ENCODE peak calls at places on chromosome 13, in eight cellular contexts. T, V, U, L, R, O, E and S are unnamed samples. For H3K4me1, the result is how much of the 10 kb centered on the place peaks cover.

GRCh38 chr13:93023929-93024328 is 202.7 kb upstream of the GPC6 start:
- DNase-seq in T (no peak), U (no peak), E (no peak), R (no peak), L (no peak), O (no peak), V (no peak), S (no peak)

GRCh38 chr13:74464656-74465055 is 330.5 kb upstream of the KLF12 start:
- DNase-seq in O (no peak), V (no peak), L (no peak), T (no peak), U (no peak), R (no peak), E (no peak), S (no peak)

GRCh38 chr13:59846845-59847620 is 316.7 kb downstream of the DIAPH3 start:
- DNase-seq in T (no peak), R (no peak), U (no peak), L (no peak), V (no peak), E (no peak), O (no peak), S (no peak)

GRCh38 chr13:99004931-99005330 is 27.1 kb upstream of the DOCK9 start:
- DNase-seq in E (no peak), O (no peak), L (no peak), U (no peak), R (no peak), T (no peak), V (no peak), S (no peak)

GRCh38 chr13:85772379-85772778 is 26.8 kb downstream of the SLITRK6 start:
- DNase-seq in O (no peak), E (peak), U (no peak), T (no peak), R (no peak), L (no peak), V (no peak), S (no peak)

GRCh38 chr13:90055121-90055520 is 1292.4 kb upstream of the MIR17HG start:
- DNase-seq in U (no peak), O (no peak), L (no peak), T (no peak), R (no peak), V (no peak), E (no peak), S (no peak)

GRCh38 chr13:105774739-105775460 is 760.6 kb downstream of the EFNB2 start:
- DNase-seq in L (peak), T (no peak), V (no peak), U (no peak), O (no peak), E (peak), R (no peak), S (no peak)

GRCh38 chr13:76711515-76712182 is 174.6 kb downstream of the KCTD12 start:
- DNase-seq in O (no peak), L (no peak), V (no peak), U (no peak), E (no peak), T (peak), R (no peak), S (no peak)

GRCh38 chr13:90032841-90033493 is 1314.5 kb upstream of the MIR17HG start:
- DNase-seq in R (no peak), T (no peak), O (no peak), E (no peak), L (peak), U (no peak), V (no peak), S (no peak)

GRCh38 chr13:75550159-75550567 is 572 bp downstream of the UCHL3 start:
- DNase-seq in V (no peak), T (peak), U (no peak), L (no peak), R (no peak), O (no peak), E (peak), S (peak)

GRCh38 chr13:47639716-47640447 is 361.2 kb downstream of the SUCLA2 start:
- DNase-seq in U (no peak), V (no peak), R (no peak), T (no peak), E (no peak), O (no peak), L (no peak), S (no peak)

GRCh38 chr13:29270536-29271045 is 324.9 kb downstream of the SLC7A1 start:
- DNase-seq in L (no peak), R (no peak), O (no peak), V (no peak), T (no peak), E (no peak), U (no peak), S (no peak)

GRCh38 chr13:110503037-110503901 is 58.3 kb downstream of the RAB20 start:
- DNase-seq in V (no peak), L (no peak), U (no peak), E (no peak), R (no peak), O (no peak), T (no peak), S (no peak)

GRCh38 chr13:112096959-112097358 is 30.0 kb downstream of the SOX1 start:
- DNase-seq in U (no peak), O (no peak), L (no peak), R (no peak), E (no peak), V (no peak), T (no peak), S (no peak)

GRCh38 chr13:33611016-33611805 is 206.7 kb upstream of the RFC3 start:
- DNase-seq in T (peak), V (no peak), L (no peak), E (peak), R (no peak), U (peak), O (peak), S (peak)

GRCh38 chr13:73984949-73985691 is 149.1 kb downstream of the KLF12 start:
- DNase-seq in U (no peak), T (no peak), O (no peak), L (peak), E (no peak), R (peak), V (peak), S (no peak)

GRCh38 chr13:111398196-111398595 is 77.8 kb downstream of the TEX29 start:
- DNase-seq in V (no peak), U (no peak), T (no peak), R (no peak), O (no peak), E (no peak), L (peak), S (no peak)

GRCh38 chr13:37202264-37202663 is 96.8 kb upstream of the CSNK1A1L start:
- DNase-seq in V (no peak), R (no peak), T (no peak), L (no peak), U (no peak), O (no peak), E (no peak), S (no peak)

GRCh38 chr13:106649495-106649894 is 81.6 kb upstream of the ARGLU1 start:
- DNase-seq in O (no peak), U (no peak), V (no peak), R (no peak), T (no peak), L (no peak), E (no peak), S (no peak)

GRCh38 chr13:86572115-86572514 is 772.9 kb upstream of the SLITRK6 start:
- DNase-seq in T (no peak), L (no peak), O (no peak), U (no peak), R (no peak), V (no peak), E (no peak), S (no peak)

GRCh38 chr13:76596216-76596615 is 290.0 kb downstream of the KCTD12 start:
- DNase-seq in V (no peak), R (no peak), U (no peak), O (no peak), T (no peak), E (no peak), L (no peak), S (no peak)

GRCh38 chr13:32587774-32588165 is 1.5 kb downstream of the PDS5B start:
- DNase-seq in V (no peak), L (no peak), O (no peak), R (no peak), E (peak), T (no peak), U (no peak), S (no peak)

GRCh38 chr13:91247768-91248167 is 99.7 kb upstream of the MIR17HG start:
- DNase-seq in R (no peak), U (no peak), V (no peak), L (no peak), T (no peak), O (no peak), E (no peak), S (no peak)

GRCh38 chr13:100490692-100491091 is 97.9 kb downstream of the GGACT start:
- DNase-seq in R (no peak), U (no peak), O (no peak), L (peak), T (no peak), V (no peak), E (no peak), S (peak)

GRCh38 chr13:47112205-47112896 is 215.5 kb upstream of the HTR2A start:
- DNase-seq in V (no peak), E (no peak), R (no peak), L (peak), T (no peak), O (no peak), U (no peak), S (no peak)

GRCh38 chr13:103607995-103608394 is 541.8 kb upstream of the SLC10A2 start:
- DNase-seq in L (no peak), R (no peak), E (no peak), U (no peak), O (no peak), V (no peak), T (no peak), S (no peak)

GRCh38 chr13:77779461-77780272 is 82.2 kb downstream of the SLAIN1 start:
- DNase-seq in L (peak), E (peak), O (no peak), V (no peak), R (no peak), T (no peak), U (no peak), S (peak)

DNA sequence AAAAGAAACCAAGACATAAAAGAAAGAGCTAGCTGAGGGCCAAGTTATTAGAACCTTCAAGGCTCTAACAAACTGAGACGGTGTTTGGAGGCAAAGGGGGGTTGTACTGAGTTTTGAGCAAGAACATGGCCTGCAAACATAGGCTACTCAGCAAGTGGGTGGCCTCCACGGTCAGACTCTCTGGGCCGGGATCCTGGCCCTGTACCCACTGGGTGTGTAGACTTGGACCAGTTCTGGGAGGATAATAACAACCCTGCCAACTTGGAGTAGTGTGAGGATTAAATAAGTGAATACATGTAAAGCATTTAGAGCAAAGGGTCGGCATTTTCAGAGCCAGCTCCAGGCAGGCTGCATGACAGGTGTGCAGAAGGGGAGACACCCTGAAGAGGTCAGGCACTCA is 56.1 kb upstream of the TNFRSF19 start:
- DNase-seq in V (no peak), T (no peak), U (no peak), L (no peak), E (no peak), R (no peak), O (no peak), S (no peak)
- H3K4me1 ChIP-seq in V (under half), T (under half), U (under half), L (under half), E (under half), R (under half), O (under half), S (under half)

GRCh38 chr13:41132512-41133152 is at the start of gene KBTBD6:
- DNase-seq in E (peak), L (peak), U (peak), O (peak), V (peak), T (peak), R (peak), S (peak)

GRCh38 chr13:41133951-41134350 is 1.3 kb upstream of the KBTBD6 start:
- DNase-seq in L (no peak), R (no peak), O (no peak), E (no peak), T (no peak), V (no peak), U (no peak), S (no peak)

GRCh38 chr13:41127746-41128145 is 4.9 kb downstream of the KBTBD6 start:
- DNase-seq in E (no peak), O (no peak), U (no peak), R (no peak), L (no peak), V (no peak), T (no peak), S (no peak)

DNA sequence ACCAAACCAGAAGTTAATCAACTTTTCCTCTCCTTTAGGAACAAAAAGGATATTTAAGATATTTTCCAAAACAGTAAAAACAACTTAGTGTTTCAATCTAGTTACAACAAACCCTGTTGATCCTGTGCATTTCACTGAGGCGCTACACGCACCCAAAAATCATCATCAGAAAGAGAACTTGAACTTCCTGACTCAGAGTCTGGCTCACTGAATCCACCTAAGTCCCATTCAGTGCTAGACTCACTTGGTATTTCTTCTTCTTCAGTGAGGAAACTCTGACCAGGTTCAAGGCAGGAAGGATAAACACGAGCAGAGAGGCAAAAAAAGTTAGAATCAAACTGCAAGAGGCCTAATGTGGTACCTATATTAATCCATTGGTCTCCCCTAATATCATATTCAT is 2.2 kb downstream of the KBTBD6 start:
- DNase-seq in E (no peak), T (no peak), O (no peak), R (no peak), V (no peak), L (no peak), U (no peak), S (no peak)
- H3K27ac ChIP-seq in E (no peak), T (peak), O (no peak), R (no peak), V (peak), L (no peak), U (no peak), S (no peak)

GRCh38 chr13:39370554-39370953 is 232.4 kb downstream of the LHFPL6 start:
- DNase-seq in V (no peak), L (no peak), O (no peak), R (no peak), U (no peak), E (no peak), T (peak), S (no peak)

GRCh38 chr13:39373108-39373507 is 229.9 kb downstream of the LHFPL6 start:
- DNase-seq in O (no peak), V (no peak), E (no peak), U (no peak), L (no peak), R (no peak), T (no peak), S (no peak)

GRCh38 chr13:39370048-39370447 is 232.9 kb downstream of the LHFPL6 start:
- DNase-seq in E (no peak), V (no peak), T (no peak), R (no peak), O (no peak), U (no peak), L (no peak), S (no peak)

GRCh38 chr13:39365879-39366278 is 237.1 kb downstream of the LHFPL6 start:
- DNase-seq in T (no peak), R (no peak), V (no peak), O (no peak), U (no peak), L (no peak), E (no peak), S (no peak)

DNA sequence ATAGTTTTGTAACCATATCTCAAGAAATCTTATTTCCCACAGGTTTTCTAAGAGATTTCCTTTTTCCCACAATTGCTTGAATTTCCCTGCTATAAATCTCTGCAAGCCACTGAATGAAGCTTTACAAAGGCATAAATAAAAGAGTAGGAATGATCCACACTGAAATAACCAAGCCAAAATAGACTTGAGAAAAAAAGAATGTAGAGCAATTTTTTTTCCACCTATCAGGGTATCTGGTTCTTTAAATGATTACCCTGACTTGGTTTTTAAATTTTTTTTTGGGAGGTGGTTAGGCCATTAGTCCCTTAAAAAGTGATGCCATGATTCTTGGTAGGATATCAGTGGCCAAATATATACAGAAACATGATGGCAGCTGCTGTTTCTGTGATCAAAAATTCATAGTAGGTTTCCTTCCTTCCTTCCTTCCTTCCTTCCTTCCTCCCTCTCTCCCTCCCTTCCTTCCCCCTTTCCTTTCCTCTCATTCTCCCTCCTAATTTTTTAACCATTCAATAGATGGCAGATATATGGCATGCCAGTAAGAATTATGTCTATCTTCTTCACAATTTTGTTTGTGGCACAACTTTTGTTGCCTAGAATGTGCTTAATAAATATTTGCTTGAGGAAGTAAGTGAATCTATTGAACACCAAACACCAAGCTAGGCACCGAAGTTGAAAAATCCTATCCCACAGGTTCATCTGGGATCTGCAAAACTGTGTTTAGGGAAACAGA is 233.7 kb downstream of the LHFPL6 start:
- DNase-seq in R (no peak), V (no peak), U (no peak), O (no peak), E (no peak), T (no peak), L (no peak), S (no peak)
- H3K4me1 ChIP-seq in R (under half), V (under half), U (under half), O (under half), E (under half), T (under half), L (under half), S (under half)

GRCh38 chr13:51822106-51822840 is 18.3 kb upstream of the DHRS12 start:
- DNase-seq in T (no peak), O (no peak), V (peak), R (no peak), L (no peak), U (no peak), E (no peak), S (no peak)
- H3K27ac ChIP-seq in T (no peak), O (no peak), V (no peak), R (peak), L (no peak), U (no peak), E (no peak), S (no peak)

DNA sequence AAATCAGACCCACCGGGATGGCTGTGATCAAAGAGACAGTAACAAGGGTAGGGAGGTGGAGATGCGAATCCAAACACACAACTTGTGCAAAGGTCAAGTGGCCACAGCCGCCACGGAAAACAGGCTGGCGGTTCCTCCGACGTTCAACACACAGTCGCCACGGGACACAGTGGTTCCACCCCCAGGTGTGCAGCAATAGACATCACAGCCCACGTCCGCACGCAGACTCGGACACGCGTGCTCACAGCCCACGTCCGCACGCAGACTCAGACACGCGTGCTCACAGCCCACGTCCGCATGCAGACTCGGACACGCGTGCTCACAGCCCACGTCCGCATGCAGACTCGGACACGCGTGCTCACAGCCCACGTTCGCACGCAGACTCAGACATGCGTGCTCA is 70.1 kb downstream of the RASA3 start:
- DNase-seq in R (no peak), O (no peak), T (no peak), L (no peak), E (no peak), U (no peak), V (no peak), S (no peak)
- H3K4me1 ChIP-seq in R (half or more), O (half or more), T (under half), L (under half), E (under half), U (under half), V (half or more), S (half or more)

GRCh38 chr13:83731113-83731512 is 151.2 kb downstream of the SLITRK1 start:
- DNase-seq in O (no peak), U (no peak), L (no peak), V (no peak), E (no peak), R (no peak), T (no peak), S (no peak)

GRCh38 chr13:83732755-83733154 is 149.5 kb downstream of the SLITRK1 start:
- DNase-seq in O (no peak), E (no peak), L (no peak), R (no peak), U (no peak), T (no peak), V (no peak), S (no peak)

GRCh38 chr13:83733293-83733692 is 149.0 kb downstream of the SLITRK1 start:
- DNase-seq in V (no peak), U (no peak), R (no peak), E (no peak), L (no peak), O (no peak), T (no peak), S (no peak)

DNA sequence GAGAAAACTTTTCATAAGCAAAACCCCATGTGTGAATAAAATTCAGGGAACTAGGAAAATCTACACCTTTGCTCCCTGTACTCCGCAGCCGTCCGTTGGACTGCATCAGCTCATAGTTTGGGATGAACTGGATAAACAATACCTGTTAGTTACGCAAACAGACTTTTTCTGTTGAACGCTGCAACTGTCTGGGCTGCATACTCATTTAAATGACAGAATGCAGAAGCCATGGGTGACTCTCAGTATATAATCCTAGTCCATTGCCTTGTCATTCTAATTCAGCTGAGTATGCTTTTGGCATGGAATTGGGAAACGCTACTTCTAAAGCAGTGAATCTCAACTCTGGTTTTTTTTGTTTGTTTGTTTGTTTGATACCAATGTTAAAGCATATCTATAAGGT is 151.6 kb downstream of the SLITRK1 start:
- DNase-seq in T (no peak), O (no peak), U (no peak), R (no peak), V (no peak), E (no peak), L (no peak), S (no peak)
- H3K27ac ChIP-seq in T (no peak), O (no peak), U (no peak), R (no peak), V (no peak), E (no peak), L (no peak), S (no peak)

GRCh38 chr13:114105351-114106225 is 26.8 kb downstream of the RASA3 start:
- DNase-seq in O (no peak), E (no peak), T (peak), L (peak), U (peak), R (no peak), V (no peak), S (no peak)
- H3K4me1 ChIP-seq in O (half or more), E (under half), T (under half), L (under half), U (under half), R (half or more), V (half or more), S (under half)

GRCh38 chr13:25683056-25683455 is 311.3 kb downstream of the ATP8A2 start:
- DNase-seq in E (no peak), L (no peak), T (no peak), R (no peak), V (no peak), O (peak), U (no peak), S (no peak)
- H3K27ac ChIP-seq in E (no peak), L (no peak), T (no peak), R (no peak), V (no peak), O (no peak), U (no peak), S (no peak)

DNA sequence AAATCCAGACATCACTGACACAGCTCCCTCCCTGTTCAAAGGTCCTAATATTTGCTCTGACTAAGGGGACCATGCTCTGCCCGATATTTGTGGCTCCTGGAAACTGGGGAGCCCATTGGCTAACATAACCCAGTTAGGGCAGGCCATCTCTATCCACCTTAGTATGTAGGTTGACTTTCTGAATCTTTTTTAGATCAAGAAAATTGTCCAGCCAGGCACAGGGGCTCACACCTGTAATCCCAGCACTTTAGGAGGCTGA is 3.4 kb upstream of the CDX2 start:
- DNase-seq in R (no peak), T (no peak), V (no peak), L (no peak), O (no peak), E (no peak), U (no peak), S (no peak)
- H3K4me1 ChIP-seq in R (under half), T (under half), V (under half), L (under half), O (under half), E (under half), U (under half), S (under half)